ENCODE peak calls at places on chromosome 9, in eight cellular contexts. X is activated CD4-positive, alpha-beta T cell treated with anti-CD3 and anti-CD28 coated beads, Interleukin-2, amount 50 U/mL, for 48 hours; Y is AG10803; J is effector memory CD8-positive, alpha-beta T cell; Q is activated T-helper 1 cell treated with anti-CD3 and anti-CD28 coated beads, Interleukin-2, amount 50 U/mL, for 16 hours; R is prostate gland; O is left colon; I is stimulated activated CD8-positive, alpha-beta memory T cell treated with anti-CD3 and anti-CD28 coated beads, Interleukin-15, amount 100 ng/mL, for 24 hours. E is an unnamed sample.

GRCh38 chr9:134099123-134099761 is 31.4 kb upstream of the BRD3 start:
- DNase-seq in R (peak; percentile 26), J (peak; percentile 49), I (no peak), Q (peak; percentile 22), Y (peak; percentile 39), O (no peak), X (peak; percentile 64), E (peak; percentile 58)

GRCh38 chr9:96564217-96564616 is 55.4 kb downstream of the CDC14B start:
- DNase-seq in J (no peak), Y (no peak), O (no peak), Q (no peak), I (no peak), R (no peak), X (no peak), E (no peak)

GRCh38 chr9:89260525-89260924 is 50.5 kb upstream of the CKS2 start:
- DNase-seq in Q (no peak), J (no peak), O (no peak), R (no peak), Y (no peak), X (no peak), I (no peak), E (no peak)

GRCh38 chr9:135035781-135036760 is 51.4 kb upstream of the OLFM1 start:
- DNase-seq in R (no peak), Q (no peak), X (no peak), Y (no peak), O (no peak), I (no peak), J (no peak), E (no peak)

GRCh38 chr9:22142681-22143080 is 133.6 kb upstream of the CDKN2B start:
- DNase-seq in O (no peak), J (no peak), X (no peak), I (no peak), R (no peak), Q (no peak), Y (no peak), E (no peak)

GRCh38 chr9:134315716-134316443 is 10.4 kb upstream of the RXRA start:
- DNase-seq in O (peak; percentile 19), R (no peak), J (no peak), Q (no peak), X (no peak), Y (no peak), I (no peak), E (no peak)

GRCh38 chr9:107337676-107338590 is 54.9 kb downstream of the RAD23B start:
- DNase-seq in Y (peak; percentile 62), Q (no peak), O (no peak), J (no peak), X (no peak), R (peak; percentile 38), I (no peak), E (no peak)

GRCh38 chr9:95735701-95736100 is 139.8 kb upstream of the ERCC6L2 start:
- DNase-seq in I (no peak), R (no peak), Q (no peak), X (no peak), J (no peak), O (no peak), Y (no peak), E (no peak)

GRCh38 chr9:87850405-87850804 is 32.3 kb upstream of the SPATA31E1 start:
- DNase-seq in I (no peak), O (no peak), R (no peak), Q (no peak), J (no peak), X (no peak), Y (peak; percentile 90), E (no peak)

GRCh38 chr9:127705577-127706215 is 1.1 kb upstream of the CFAP157 start:
- DNase-seq in Y (no peak), X (no peak), O (no peak), R (no peak), J (no peak), Q (no peak), I (no peak), E (peak; percentile 77)

GRCh38 chr9:77546391-77546790 is 101.7 kb downstream of the GNA14 start:
- DNase-seq in I (no peak), J (no peak), Q (no peak), R (no peak), O (no peak), Y (peak; percentile 7), X (no peak), E (no peak)

GRCh38 chr9:35659340-35659739 is 1.2 kb downstream of the CCDC107 start:
- DNase-seq in J (no peak), X (no peak), Q (no peak), I (no peak), O (no peak), Y (peak; percentile 76), R (no peak), E (no peak)

GRCh38 chr9:5714501-5715401 is 85.8 kb downstream of the RIC1 start:
- DNase-seq in R (no peak), O (no peak), J (no peak), I (no peak), Q (no peak), X (no peak), Y (peak; percentile 21), E (no peak)

GRCh38 chr9:108869092-108869725 is 7.1 kb downstream of the ACTL7A start:
- DNase-seq in I (no peak), R (no peak), J (no peak), X (no peak), O (no peak), Y (peak; percentile 35), Q (no peak), E (no peak)

GRCh38 chr9:102069969-102070368 is 331.5 kb upstream of the GRIN3A start:
- DNase-seq in Y (no peak), O (no peak), I (no peak), X (no peak), Q (no peak), R (no peak), J (no peak), E (no peak)

GRCh38 chr9:91426123-91426745 is 2.6 kb upstream of the NFIL3 start:
- DNase-seq in X (no peak), Y (peak; percentile 54), R (peak; percentile 39), I (no peak), Q (no peak), O (no peak), J (no peak), E (no peak)

GRCh38 chr9:124121725-124122124 is 110.2 kb downstream of the LHX2 start:
- DNase-seq in O (no peak), Y (no peak), Q (no peak), J (no peak), R (no peak), X (no peak), I (no peak), E (no peak)

GRCh38 chr9:2709645-2710101 is 7.6 kb upstream of the KCNV2 start:
- DNase-seq in Q (no peak), J (no peak), O (no peak), R (no peak), I (no peak), X (no peak), Y (peak; percentile 54), E (peak; percentile 72)

GRCh38 chr9:136847827-136848392 is 1.3 kb upstream of the PHPT1 start:
- DNase-seq in Q (peak; percentile 47), R (peak; percentile 64), I (peak; percentile 39), O (peak; percentile 94), J (peak; percentile 75), Y (peak; percentile 85), X (peak; percentile 90), E (peak; percentile 92)

GRCh38 chr9:115998661-115999060 is 154.9 kb upstream of the PAPPA start:
- DNase-seq in Q (no peak), R (no peak), Y (peak; percentile 87), J (no peak), X (no peak), I (no peak), O (no peak), E (no peak)

GRCh38 chr9:134641173-134641985 is at the start of gene COL5A1:
- DNase-seq in Y (peak; percentile 92), R (peak; percentile 92), X (peak; percentile 40), O (peak; percentile 78), I (peak; percentile 4), Q (no peak), J (peak; percentile 64), E (peak; percentile 93)

GRCh38 chr9:126317513-126317912 is 9.1 kb upstream of the MVB12B start:
- DNase-seq in Q (no peak), J (peak; percentile 42), X (peak; percentile 26), Y (peak; percentile 20), O (no peak), I (no peak), R (no peak), E (no peak)

GRCh38 chr9:74100042-74100441 is 397.1 kb upstream of the RORB start:
- DNase-seq in Q (no peak), O (no peak), I (no peak), X (no peak), R (no peak), Y (no peak), J (no peak), E (no peak)

GRCh38 chr9:121989010-121989409 is 104.1 kb downstream of the TTLL11 start:
- DNase-seq in X (no peak), O (no peak), R (no peak), Q (no peak), I (no peak), Y (no peak), J (no peak), E (peak; percentile 69)

GRCh38 chr9:136258786-136259516 is 13.3 kb upstream of the QSOX2 start:
- DNase-seq in I (no peak), Y (no peak), X (no peak), R (no peak), J (no peak), O (no peak), Q (no peak), E (peak; percentile 92)

GRCh38 chr9:71643330-71643729 is 125.0 kb downstream of the CEMIP2 start:
- DNase-seq in I (no peak), J (no peak), Q (no peak), R (no peak), O (no peak), X (no peak), Y (no peak), E (no peak)

GRCh38 chr9:136738960-136739359 is 3.8 kb downstream of the LCN10 start:
- DNase-seq in O (no peak), R (no peak), J (no peak), Y (no peak), Q (no peak), I (no peak), X (no peak), E (no peak)

GRCh38 chr9:90874194-90874593 is 72.6 kb downstream of the SYK start:
- DNase-seq in O (no peak), Y (no peak), R (no peak), I (no peak), J (no peak), Q (no peak), X (no peak), E (no peak)

GRCh38 chr9:34568783-34569182 is 20.7 kb downstream of the CNTFR start:
- DNase-seq in X (no peak), R (no peak), Q (no peak), O (no peak), J (no peak), Y (no peak), I (no peak), E (peak; percentile 98)

GRCh38 chr9:124298646-124299235 is 41.0 kb downstream of the NEK6 start:
- DNase-seq in Y (no peak), X (no peak), I (no peak), Q (no peak), O (no peak), J (no peak), R (no peak), E (no peak)

GRCh38 chr9:89278997-89279739 is 31.8 kb upstream of the CKS2 start:
- DNase-seq in R (no peak), X (no peak), Y (peak; percentile 70), Q (no peak), I (no peak), J (peak; percentile 11), O (no peak), E (no peak)

GRCh38 chr9:706606-707451 is 134.7 kb upstream of the DMRT1 start:
- DNase-seq in J (no peak), X (peak; percentile 42), Y (peak; percentile 75), I (peak; percentile 2), R (peak; percentile 64), O (peak; percentile 47), Q (no peak), E (no peak)

E was measured in WERI-Rb-1.